ENCODE peak calls at places on chromosomes 16 and 17, in ten cellular contexts. K, L, N, V, H, C, M, D, F and A are unnamed samples.

GRCh38 chr17:1060991-1061390 is 64.1 kb downstream of the TIMM22 start:
- DNase-seq in M (peak; percentile 79), K (no peak), V (peak; percentile 73), D (peak; percentile 47), C (peak; percentile 87), L (no peak), H (no peak), N (peak; percentile 54), F (peak; percentile 78), A (peak; percentile 87)

GRCh38 chr17:76265624-76266243 is 586 bp downstream of the UBALD2 start:
- DNase-seq in D (peak; percentile 56), C (peak; percentile 76), F (peak; percentile 53), V (peak; percentile 93), K (peak; percentile 40), M (peak; percentile 86), L (peak; percentile 84), H (no peak), N (peak; percentile 62), A (no peak)

GRCh38 chr17:50148226-50149098 is 2.0 kb downstream of the PPP1R9B start:
- DNase-seq in D (peak; percentile 65), M (no peak), H (peak; percentile 51), C (peak; percentile 62), V (peak; percentile 93), K (no peak), F (peak; percentile 46), N (peak; percentile 78), L (peak; percentile 76), A (no peak)

GRCh38 chr16:82694239-82694874 is 67.6 kb downstream of the CDH13 start:
- DNase-seq in V (no peak), M (no peak), F (no peak), L (no peak), H (no peak), D (no peak), N (no peak), K (no peak), C (no peak), A (no peak)

GRCh38 chr17:77429985-77430752 is 289.4 kb downstream of the SEC14L1 start:
- DNase-seq in N (peak; percentile 91), V (peak; percentile 83), D (peak; percentile 95), F (peak; percentile 88), H (peak; percentile 97), K (peak; percentile 90), C (peak; percentile 85), L (peak; percentile 93), M (peak; percentile 99), A (peak; percentile 95)

GRCh38 chr16:19284207-19284606 is 1.3 kb upstream of the CLEC19A start:
- DNase-seq in V (no peak), C (peak; percentile 90), D (no peak), F (peak; percentile 72), H (no peak), M (no peak), N (no peak), L (no peak), K (no peak), A (no peak)

GRCh38 chr17:40433551-40434384 is 9.5 kb upstream of the IGFBP4 start:
- DNase-seq in M (peak; percentile 71), V (no peak), C (no peak), K (no peak), N (no peak), L (peak; percentile 58), D (no peak), F (no peak), H (no peak), A (peak; percentile 54)

GRCh38 chr17:50051082-50051576 is 4.8 kb upstream of the ITGA3 start:
- DNase-seq in L (no peak), D (no peak), C (peak; percentile 62), M (no peak), F (peak; percentile 93), N (no peak), H (no peak), V (no peak), K (no peak), A (no peak)

GRCh38 chr16:11439790-11440656 is 94.8 kb downstream of the RMI2 start:
- DNase-seq in L (no peak), K (no peak), D (no peak), C (no peak), V (no peak), M (no peak), H (peak; percentile 46), N (no peak), F (peak; percentile 18), A (no peak)

GRCh38 chr16:84024854-84025253 is 17.7 kb downstream of the SLC38A8 start:
- DNase-seq in F (peak; percentile 35), L (no peak), K (no peak), C (no peak), N (no peak), H (no peak), V (no peak), D (no peak), M (no peak), A (no peak)

GRCh38 chr17:19943599-19943998 is 34.0 kb downstream of the AKAP10 start:
- DNase-seq in D (no peak), L (no peak), V (no peak), N (no peak), K (no peak), F (no peak), C (no peak), M (no peak), H (no peak), A (no peak)

GRCh38 chr16:58797137-58797801 is 63.2 kb upstream of the GOT2 start:
- DNase-seq in C (no peak), V (no peak), F (no peak), D (no peak), K (no peak), M (no peak), N (no peak), H (no peak), L (no peak), A (no peak)

GRCh38 chr16:71945616-71946015 is 50.3 kb downstream of the IST1 start:
- DNase-seq in H (no peak), F (no peak), D (no peak), C (no peak), N (no peak), K (no peak), L (no peak), M (no peak), V (no peak), A (no peak)

GRCh38 chr16:17578921-17579876 is 108.4 kb upstream of the XYLT1 start:
- DNase-seq in L (peak; percentile 66), D (peak; percentile 63), C (peak; percentile 57), M (peak; percentile 69), N (peak; percentile 66), F (peak; percentile 50), V (no peak), K (peak; percentile 43), H (peak; percentile 73), A (peak; percentile 74)

GRCh38 chr17:43814714-43815113 is 18.2 kb downstream of the MPP3 start:
- DNase-seq in K (no peak), C (no peak), D (no peak), F (peak; percentile 51), L (no peak), N (no peak), V (no peak), M (no peak), H (no peak), A (no peak)

GRCh38 chr17:17742133-17742621 is 60.9 kb downstream of the RAI1 start:
- DNase-seq in N (no peak), F (no peak), M (no peak), D (no peak), K (no peak), C (no peak), H (no peak), L (peak; percentile 50), V (peak; percentile 36), A (no peak)
- H3K4me3 ChIP-seq in N (no peak overlapping the region), F (no peak overlapping the region), M (no peak overlapping the region), D (no peak overlapping the region), K (no peak overlapping the region), C (no peak overlapping the region), H (no peak overlapping the region), L (no peak overlapping the region), V (no peak overlapping the region), A (no peak overlapping the region)

GRCh38 chr16:50509521-50510341 is 38.5 kb upstream of the NKD1 start:
- DNase-seq in N (peak; percentile 20), M (no peak), V (no peak), D (no peak), H (peak; percentile 50), L (peak; percentile 47), K (no peak), C (peak; percentile 31), F (peak; percentile 11), A (no peak)
- TF ChIP-seq EP300 in N (no peak), M (no peak), V (no peak), D (no peak), H (no peak), L (no peak), K (no peak), C (no peak), F (no peak), A (no peak)

GRCh38 chr17:82497483-82498405 is 21.8 kb upstream of the FOXK2 start:
- DNase-seq in D (peak; percentile 63), F (peak; percentile 48), K (no peak), C (no peak), H (no peak), N (peak; percentile 45), L (no peak), M (peak; percentile 80), V (peak; percentile 89), A (no peak)
- H3K4me3 ChIP-seq in D (peak overlapping the region; percentile 65), F (peak overlapping the region; percentile 54), K (peak overlapping the region; percentile 86), C (peak overlapping the region; percentile 64), H (no peak overlapping the region), N (peak overlapping the region; percentile 63), L (peak overlapping the region; percentile 42), M (peak overlapping the region; percentile 48), V (peak overlapping the region; percentile 51), A (peak overlapping the region; percentile 73)

DNA sequence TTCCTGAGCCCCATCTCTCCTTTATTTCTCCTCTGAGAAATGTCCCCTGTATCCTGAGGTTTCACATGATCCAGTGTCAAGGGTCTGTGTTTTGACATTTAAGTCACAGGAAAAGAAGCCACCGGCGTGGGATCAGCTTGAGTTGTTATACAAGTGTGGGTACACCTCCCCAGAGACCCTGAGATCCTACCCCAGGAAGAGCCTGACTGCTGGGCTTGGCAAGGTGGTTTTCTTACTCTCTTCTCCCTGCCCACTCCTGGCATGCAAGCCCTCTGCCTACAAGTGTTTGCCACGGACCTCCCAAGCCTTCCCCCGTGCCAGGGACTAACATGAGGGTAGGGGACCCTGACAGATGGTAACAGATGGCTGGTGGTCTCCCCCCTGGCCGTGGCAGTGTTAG is 2.8 kb upstream of the ARHGAP27 start:
- DNase-seq in M (no peak), D (no peak), C (no peak), V (no peak), H (no peak), K (no peak), L (peak; percentile 11), N (no peak), F (no peak), A (no peak)
- TF ChIP-seq EP300 in M (no peak), D (no peak), C (no peak), V (no peak), H (no peak), K (no peak), L (no peak), N (no peak), F (no peak), A (no peak)